ENCODE peak calls at places on chromosomes 7 and 10, in six cellular contexts. X is hepatocyte, B is psoas muscle, O is WERI-Rb-1, S is fibroblast of pulmonary artery, M is tibial nerve. D is an unnamed sample.

GRCh38 chr10:1154531-1154930 is 98.3 kb downstream of the WDR37 start:
- DNase-seq in X (no peak), B (no peak), O (no peak), S (no peak), M (no peak), D (no peak)

GRCh38 chr10:96770987-96771386 is 50.7 kb upstream of the PIK3AP1 start:
- DNase-seq in X (no peak), B (no peak), O (no peak), S (no peak), M (no peak), D (no peak)

GRCh38 chr10:72011468-72011867 is 47.3 kb downstream of the CHST3 start:
- DNase-seq in X (no peak), B (no peak), O (no peak), S (no peak), M (no peak), D (no peak)

GRCh38 chr10:26480909-26481703 is 43.0 kb downstream of the APBB1IP start:
- DNase-seq in X (no peak), B (no peak), O (no peak), S (no peak), M (no peak), D (no peak)

GRCh38 chr7:121085922-121086321 is 97.4 kb downstream of the CPED1 start:
- DNase-seq in X (no peak), B (no peak), O (no peak), S (peak; percentile 59), M (no peak), D (no peak)

GRCh38 chr7:44072364-44073231 is 7.2 kb upstream of the PGAM2 start:
- DNase-seq in X (peak; percentile 84), B (peak; percentile 86), O (peak; percentile 76), S (peak; percentile 86), M (peak; percentile 58), D (peak; percentile 90)

GRCh38 chr10:79361721-79362397 is 14.6 kb downstream of the PPIF start:
- DNase-seq in X (no peak), B (no peak), O (peak; percentile 0), S (no peak), M (no peak), D (no peak)

GRCh38 chr10:94223702-94224370 is 138.9 kb downstream of the NOC3L start:
- DNase-seq in X (no peak), B (no peak), O (no peak), S (no peak), M (no peak), D (no peak)

GRCh38 chr7:141045126-141045841 is 28.6 kb upstream of the TMEM178B start:
- DNase-seq in X (no peak), B (no peak), O (no peak), S (no peak), M (no peak), D (no peak)

GRCh38 chr10:70936111-70936510 is 47.7 kb upstream of the PCBD1 start:
- DNase-seq in X (no peak), B (no peak), O (no peak), S (no peak), M (no peak), D (no peak)

DNA sequence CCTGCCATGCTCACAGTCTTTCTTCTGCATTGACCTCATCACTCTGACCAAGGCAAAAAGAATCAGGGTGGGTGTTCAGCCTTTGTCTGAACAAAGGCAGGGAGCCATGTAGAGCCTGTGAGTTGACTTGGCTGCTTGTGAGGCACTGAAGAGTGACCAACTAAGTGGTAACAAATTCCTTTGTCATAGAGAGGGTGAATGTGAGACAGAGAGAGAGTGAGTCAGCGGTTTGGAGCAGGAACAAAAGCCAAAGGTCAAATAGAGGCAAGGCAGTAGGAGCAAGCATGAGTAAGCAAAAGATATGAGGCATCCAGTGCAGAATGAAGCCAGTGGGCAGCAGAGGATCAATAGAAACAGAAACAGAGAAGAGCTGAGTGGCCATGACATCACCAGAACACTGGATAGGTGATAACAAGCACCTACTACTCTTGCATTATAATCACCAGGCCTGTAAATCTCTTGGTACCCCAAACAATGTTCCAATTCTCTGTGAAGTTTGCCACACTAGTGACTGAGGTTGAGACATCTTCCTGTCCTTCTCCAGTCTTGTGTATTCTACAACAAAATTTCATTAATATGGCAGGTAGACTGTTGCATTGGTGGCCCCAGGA is 116.2 kb upstream of the LAMB4 start:
- DNase-seq in X (peak; percentile 52), B (peak; percentile 14), O (no peak), S (peak; percentile 96), M (no peak), D (no peak)
- TF ChIP-seq CTCF in X (no peak), B (no peak), O (no peak), S (peak; percentile 19), M (no peak), D (no peak)

GRCh38 chr7:130141161-130141857 is 63.9 kb downstream of the TMEM209 start:
- DNase-seq in X (peak; percentile 93), B (peak; percentile 42), O (no peak), S (peak; percentile 82), M (peak; percentile 58), D (no peak)
- TF ChIP-seq CTCF in X (peak; percentile 5), B (no peak), O (no peak), S (no peak), M (no peak), D (no peak)

DNA sequence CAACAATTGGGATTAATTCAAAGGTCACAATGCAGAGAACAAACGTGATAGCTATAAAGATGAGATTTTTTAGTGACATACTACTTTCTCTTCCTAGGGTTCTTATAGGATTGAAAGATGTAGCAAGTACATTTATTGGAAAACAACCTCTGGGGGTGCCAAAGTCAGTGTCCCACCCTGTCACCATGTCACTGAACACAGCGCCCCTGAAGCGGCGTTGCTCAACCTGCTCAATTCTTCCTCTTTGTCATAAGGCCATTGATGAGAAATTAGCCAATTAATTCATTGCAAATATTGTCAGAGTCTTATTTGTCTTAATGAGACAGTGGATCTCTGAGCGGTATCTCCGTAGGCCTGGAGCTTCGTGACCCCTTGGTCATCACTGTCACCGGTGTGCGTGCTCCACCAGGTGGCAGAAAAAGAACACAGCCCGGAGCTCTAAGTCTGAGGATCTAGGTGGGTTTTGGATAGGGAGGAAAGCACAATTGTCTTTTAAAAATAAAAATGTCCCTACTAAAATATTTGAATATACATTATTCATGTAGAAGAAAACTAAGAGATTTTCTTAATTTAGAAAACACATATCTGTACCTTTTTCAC is 362.6 kb downstream of the PAXIP1 start:
- DNase-seq in X (peak; percentile 21), B (no peak), O (peak; percentile 49), S (no peak), M (no peak), D (no peak)
- TF ChIP-seq CTCF in X (peak; percentile 40), B (no peak), O (peak; percentile 64), S (no peak), M (no peak), D (no peak)

DNA sequence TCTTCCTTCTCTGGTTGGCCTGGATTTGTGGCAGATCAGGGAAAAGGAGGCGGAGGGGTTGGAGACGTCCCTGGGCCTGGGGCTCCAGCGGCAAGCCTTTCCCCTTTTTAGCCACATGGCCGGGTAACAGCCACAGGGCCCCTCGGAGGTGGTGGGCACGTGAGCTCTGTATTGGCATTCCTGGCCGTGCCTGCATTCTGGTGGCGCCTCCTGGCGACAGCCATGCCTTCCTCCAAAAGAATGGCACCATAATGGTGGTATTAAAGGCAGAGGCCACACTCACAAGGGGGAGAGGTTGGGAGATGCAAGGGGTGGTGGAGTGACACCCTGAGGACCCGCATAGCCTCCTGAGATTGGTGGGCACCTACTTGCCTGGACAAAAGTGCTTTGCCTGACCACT is 3.0 kb upstream of the AQP1 start:
- DNase-seq in X (no peak), B (no peak), O (no peak), S (no peak), M (no peak), D (no peak)
- TF ChIP-seq CTCF in X (peak; percentile 8), B (no peak), O (no peak), S (no peak), M (no peak), D (no peak)

GRCh38 chr7:104096683-104097082 is 107.2 kb upstream of the RELN start:
- DNase-seq in X (peak; percentile 30), B (no peak), O (peak; percentile 29), S (peak; percentile 24), M (no peak), D (no peak)
- TF ChIP-seq CTCF in X (no peak), B (no peak), O (no peak), S (peak; percentile 18), M (no peak), D (no peak)

GRCh38 chr7:84578825-84579224 is 384.2 kb upstream of the SEMA3A start:
- DNase-seq in X (no peak), B (no peak), O (no peak), S (no peak), M (no peak), D (no peak)

DNA sequence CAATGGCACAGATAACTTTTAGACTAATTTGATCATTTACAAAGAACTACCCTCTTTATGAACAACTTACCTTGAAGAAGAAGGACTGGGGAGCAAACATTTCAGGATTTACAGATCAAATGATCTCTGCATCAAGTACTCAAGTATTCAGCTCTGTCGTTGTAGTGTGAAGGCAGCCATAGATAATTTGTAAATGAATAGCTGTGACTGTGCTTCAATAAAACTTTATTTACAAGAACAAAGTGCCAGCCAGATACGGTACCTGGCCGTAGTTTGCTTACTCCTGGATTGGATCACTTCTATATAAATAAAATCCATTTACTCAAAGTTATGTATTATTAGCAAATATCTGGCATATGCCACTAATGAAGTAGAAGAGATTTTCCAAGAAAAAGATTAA is 388.2 kb upstream of the SEMA3A start:
- DNase-seq in X (no peak), B (no peak), O (no peak), S (no peak), M (no peak), D (no peak)
- TF ChIP-seq CTCF in X (no peak), B (no peak), O (no peak), S (no peak), M (no peak), D (no peak)

GRCh38 chr7:139505563-139505962 is 17.9 kb upstream of the CLEC2L start:
- DNase-seq in X (no peak), B (no peak), O (peak; percentile 66), S (no peak), M (no peak), D (no peak)
- TF ChIP-seq CTCF in X (peak; percentile 9), B (no peak), O (peak; percentile 93), S (peak; percentile 29), M (no peak), D (no peak)

DNA sequence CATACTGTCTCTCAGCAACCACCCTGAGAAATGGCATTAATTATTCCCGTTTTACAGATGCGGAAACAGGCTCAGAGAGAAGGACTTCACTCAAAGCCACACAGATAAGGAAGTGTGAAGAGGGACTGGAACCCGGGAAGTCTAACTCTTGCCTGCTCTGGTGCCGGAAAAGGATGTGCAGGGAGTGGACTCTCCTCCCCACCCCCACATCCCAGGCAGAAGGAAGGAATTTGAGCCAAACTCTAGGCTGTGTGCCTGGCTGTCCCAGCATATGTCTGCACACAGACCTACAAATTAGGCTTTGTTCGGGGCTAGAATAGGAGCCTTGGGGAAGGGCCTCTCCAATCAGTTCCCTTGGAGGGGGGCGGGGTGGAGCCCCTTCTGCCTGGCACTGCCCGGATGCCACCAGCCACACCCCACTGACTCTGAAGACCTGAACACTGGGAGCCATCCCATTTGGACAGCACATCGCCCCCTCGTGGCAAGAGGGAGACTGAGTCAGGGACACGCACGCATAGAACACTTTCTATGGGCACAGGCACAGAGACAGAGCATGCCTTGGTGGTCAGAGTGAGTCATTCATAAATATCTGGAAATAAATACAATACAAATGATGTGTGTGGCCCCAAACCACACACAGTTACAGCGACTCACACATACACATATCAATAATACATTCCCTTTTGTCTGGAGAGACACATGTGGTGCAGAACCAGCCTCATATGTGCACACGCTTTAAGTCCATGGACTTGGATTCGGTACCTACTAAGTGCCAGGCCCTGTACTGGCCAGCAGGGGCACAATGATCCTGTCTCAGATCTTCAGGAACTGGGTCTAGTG is 13.1 kb downstream of the LZTS2 start:
- DNase-seq in X (peak; percentile 92), B (peak; percentile 89), O (peak; percentile 93), S (peak; percentile 91), M (peak; percentile 81), D (peak; percentile 90)
- TF ChIP-seq CTCF in X (peak; percentile 91), B (peak; percentile 81), O (peak; percentile 89), S (peak; percentile 63), M (peak; percentile 78), D (no peak)

D was measured in omental fat pad.